ENCODE peak calls at places on chromosomes 13 and 19, in four cellular contexts. One of them, this sample, is unnamed.

GRCh38 chr19:34306213-34306661 is 51.9 kb downstream of the GARRE1 start:
- DNase-seq in HepG2: peak; percentile 88
- DNase-seq in K562: no peak
- DNase-seq in GM12878: no peak
- DNase-seq in this sample: no peak

GRCh38 chr13:28753208-28753892 is 34.6 kb upstream of the SLC46A3 start:
- DNase-seq in HepG2: peak; percentile 75
- DNase-seq in K562: no peak
- DNase-seq in GM12878: no peak
- DNase-seq in this sample: peak; percentile 24

GRCh38 chr19:40501599-40501998 is 34.8 kb downstream of the SPTBN4 start:
- DNase-seq in HepG2: no peak
- DNase-seq in K562: no peak
- DNase-seq in GM12878: no peak
- DNase-seq in this sample: no peak

GRCh38 chr13:75139291-75139690 is 342.7 kb downstream of the TBC1D4 start:
- DNase-seq in HepG2: no peak
- DNase-seq in GM12878: no peak
- DNase-seq in K562: no peak
- DNase-seq in this sample: no peak

GRCh38 chr13:44335463-44335862 is 38.2 kb upstream of the SERP2 start:
- DNase-seq in K562: no peak
- DNase-seq in GM12878: no peak
- DNase-seq in HepG2: no peak
- DNase-seq in this sample: no peak

GRCh38 chr13:71831716-71832115 is 35.3 kb downstream of the DACH1 start:
- DNase-seq in K562: no peak
- DNase-seq in HepG2: no peak
- DNase-seq in GM12878: no peak
- DNase-seq in this sample: peak; percentile 69

GRCh38 chr19:35736913-35737886 is 5.1 kb downstream of the IGFLR1 start:
- DNase-seq in HepG2: no peak
- DNase-seq in GM12878: no peak
- DNase-seq in K562: no peak
- DNase-seq in this sample: no peak

GRCh38 chr19:1904385-1905070 is 671 bp upstream of the ADAT3 start:
- DNase-seq in HepG2: no peak
- DNase-seq in K562: no peak
- DNase-seq in GM12878: peak; percentile 86
- DNase-seq in this sample: no peak

GRCh38 chr19:38251564-38252051 is 4.6 kb downstream of the PPP1R14A start:
- DNase-seq in K562: peak; percentile 21
- DNase-seq in GM12878: no peak
- DNase-seq in HepG2: no peak
- DNase-seq in this sample: no peak

GRCh38 chr19:38252935-38253691 is 3.1 kb downstream of the PPP1R14A start:
- DNase-seq in K562: peak; percentile 9
- DNase-seq in HepG2: no peak
- DNase-seq in GM12878: no peak
- DNase-seq in this sample: no peak

GRCh38 chr19:38250821-38251563 is 5.2 kb downstream of the PPP1R14A start:
- DNase-seq in K562: no peak
- DNase-seq in GM12878: no peak
- DNase-seq in HepG2: peak; percentile 82
- DNase-seq in this sample: no peak

GRCh38 chr19:38253788-38254187 is 2.4 kb downstream of the PPP1R14A start:
- DNase-seq in HepG2: no peak
- DNase-seq in GM12878: no peak
- DNase-seq in K562: peak; percentile 2
- DNase-seq in this sample: no peak

DNA sequence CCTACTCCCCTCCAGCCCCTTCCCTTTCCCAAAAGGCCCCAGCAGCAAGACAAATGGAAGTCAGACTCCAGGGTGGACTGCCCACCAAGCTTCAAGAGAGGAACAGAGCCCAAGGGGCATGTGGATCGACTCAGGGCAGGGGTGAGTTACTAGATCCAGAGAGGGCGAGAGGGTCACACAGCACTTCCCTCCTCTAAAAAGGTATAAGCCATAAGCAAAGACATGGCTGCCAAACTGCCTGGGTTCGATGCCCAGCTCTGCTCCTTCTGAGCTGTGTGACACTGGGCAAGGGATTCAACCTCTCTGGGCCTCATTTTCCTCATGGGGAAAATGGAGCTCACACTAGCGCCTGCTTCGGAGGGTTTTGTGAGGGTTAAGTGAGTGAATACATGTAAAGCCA is 3.8 kb downstream of the PPP1R14A start:
- DNase-seq in HepG2: no peak
- DNase-seq in GM12878: no peak
- DNase-seq in K562: peak; percentile 4
- DNase-seq in this sample: no peak
- TF ChIP-seq FOXM1 in HepG2: no peak
- TF ChIP-seq FOXM1 in GM12878: no peak
- TF ChIP-seq FOXM1 in K562: no peak
- TF ChIP-seq FOXM1 in this sample: no peak

GRCh38 chr13:42177189-42177588 is 94.8 kb upstream of the AKAP11 start:
- DNase-seq in K562: no peak
- DNase-seq in GM12878: no peak
- DNase-seq in HepG2: no peak
- DNase-seq in this sample: no peak

GRCh38 chr13:42176286-42176685 is 95.7 kb upstream of the AKAP11 start:
- DNase-seq in GM12878: no peak
- DNase-seq in K562: no peak
- DNase-seq in HepG2: no peak
- DNase-seq in this sample: no peak

DNA sequence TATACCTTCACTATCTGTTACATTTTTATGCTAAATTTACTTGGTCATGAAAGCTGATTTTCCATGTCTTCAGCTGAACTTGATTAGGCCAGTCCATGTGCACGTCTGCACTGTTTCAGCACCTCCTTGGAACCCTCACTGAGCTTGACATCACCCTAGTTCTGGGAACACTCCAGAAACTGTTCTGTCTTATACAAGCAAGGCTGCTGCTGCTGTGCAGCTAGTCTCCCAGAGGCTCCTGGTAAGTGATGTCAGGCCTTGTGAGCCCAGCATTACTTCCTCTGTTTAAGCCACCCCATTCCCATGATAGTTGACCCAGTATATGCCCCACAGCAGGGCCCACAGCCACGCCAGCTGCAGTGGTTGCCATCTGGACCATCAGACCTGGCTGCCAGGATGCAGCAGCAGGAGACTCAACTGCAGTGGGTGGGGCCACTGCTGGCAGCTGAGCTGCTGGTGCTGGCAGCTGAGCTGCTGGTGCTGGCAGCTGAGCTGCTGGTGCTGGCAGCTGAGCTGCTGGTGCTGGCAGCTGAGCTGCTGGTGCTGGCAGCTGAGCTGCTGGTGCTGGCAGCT is 90.5 kb upstream of the AKAP11 start:
- DNase-seq in K562: no peak
- DNase-seq in HepG2: no peak
- DNase-seq in GM12878: no peak
- DNase-seq in this sample: no peak
- TF ChIP-seq BHLHE40 in K562: no peak
- TF ChIP-seq BHLHE40 in HepG2: no peak
- TF ChIP-seq BHLHE40 in GM12878: no peak
- TF ChIP-seq BHLHE40 in this sample: no peak

GRCh38 chr13:113734099-113734825 is 24.8 kb upstream of the TMEM255B start:
- DNase-seq in K562: no peak
- DNase-seq in GM12878: no peak
- DNase-seq in HepG2: no peak
- DNase-seq in this sample: no peak

GRCh38 chr13:113736258-113736731 is 22.7 kb upstream of the TMEM255B start:
- DNase-seq in K562: no peak
- DNase-seq in GM12878: no peak
- DNase-seq in HepG2: peak; percentile 71
- DNase-seq in this sample: no peak

GRCh38 chr13:113735750-113736149 is 23.3 kb upstream of the TMEM255B start:
- DNase-seq in HepG2: no peak
- DNase-seq in K562: no peak
- DNase-seq in GM12878: no peak
- DNase-seq in this sample: no peak

GRCh38 chr13:113735194-113735593 is 23.8 kb upstream of the TMEM255B start:
- DNase-seq in K562: no peak
- DNase-seq in GM12878: no peak
- DNase-seq in HepG2: no peak
- DNase-seq in this sample: no peak

GRCh38 chr13:113734826-113735125 is 24.2 kb upstream of the TMEM255B start:
- DNase-seq in K562: no peak
- DNase-seq in HepG2: no peak
- DNase-seq in GM12878: no peak
- DNase-seq in this sample: no peak
- TF ChIP-seq FOXM1 in K562: no peak
- TF ChIP-seq FOXM1 in HepG2: no peak
- TF ChIP-seq FOXM1 in GM12878: no peak
- TF ChIP-seq FOXM1 in this sample: no peak

GRCh38 chr13:31111136-31111535 is 50.6 kb downstream of the HSPH1 start:
- DNase-seq in HepG2: no peak
- DNase-seq in K562: no peak
- DNase-seq in GM12878: no peak
- DNase-seq in this sample: no peak

GRCh38 chr13:31115616-31116015 is 46.1 kb downstream of the HSPH1 start:
- DNase-seq in HepG2: no peak
- DNase-seq in GM12878: no peak
- DNase-seq in K562: no peak
- DNase-seq in this sample: no peak

GRCh38 chr13:31110617-31111016 is 51.1 kb downstream of the HSPH1 start:
- DNase-seq in K562: no peak
- DNase-seq in GM12878: no peak
- DNase-seq in HepG2: no peak
- DNase-seq in this sample: no peak

GRCh38 chr13:31116224-31116623 is 45.5 kb downstream of the HSPH1 start:
- DNase-seq in HepG2: no peak
- DNase-seq in GM12878: no peak
- DNase-seq in K562: no peak
- DNase-seq in this sample: no peak

DNA sequence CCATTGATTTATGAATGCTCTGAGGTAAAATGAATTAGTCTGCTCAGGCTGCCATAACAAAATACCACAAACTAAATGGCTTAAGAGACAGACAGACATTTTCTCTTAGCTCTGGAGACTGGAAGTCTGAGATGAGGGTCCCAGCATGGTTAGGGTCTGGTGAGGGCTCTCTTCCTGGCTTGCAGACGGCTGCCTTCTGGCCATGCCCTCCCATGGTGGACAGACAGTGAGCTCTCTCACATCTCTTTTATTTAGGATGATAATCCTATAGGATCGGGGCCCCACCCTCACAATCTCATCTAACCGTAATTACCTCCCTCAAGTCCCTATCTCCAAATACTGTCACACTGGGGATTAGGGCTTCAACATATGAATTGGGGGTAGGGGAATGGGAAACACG is 47.1 kb downstream of the HSPH1 start:
- DNase-seq in GM12878: no peak
- DNase-seq in K562: no peak
- DNase-seq in HepG2: no peak
- DNase-seq in this sample: no peak
- TF ChIP-seq BHLHE40 in GM12878: no peak
- TF ChIP-seq BHLHE40 in K562: no peak
- TF ChIP-seq BHLHE40 in HepG2: no peak
- TF ChIP-seq BHLHE40 in this sample: no peak

DNA sequence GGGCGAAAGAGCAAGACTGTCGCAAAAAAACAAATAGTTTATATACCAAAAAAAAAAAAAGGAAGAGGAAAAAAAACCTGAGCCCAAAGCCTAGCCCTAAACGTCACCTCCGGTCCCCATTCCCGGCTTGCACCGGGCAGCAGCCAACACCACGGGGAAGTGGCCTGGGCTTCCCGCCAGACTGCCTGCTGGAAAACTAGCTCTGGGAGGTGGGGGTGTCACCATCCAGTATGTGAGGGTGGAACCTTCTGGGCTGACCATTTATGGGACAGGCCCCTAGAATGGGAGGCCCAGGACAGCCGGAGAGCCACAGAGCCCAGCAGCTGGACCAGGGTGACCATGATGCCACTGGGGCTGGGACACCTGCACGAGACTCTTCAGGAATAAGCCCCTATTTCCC is 37.3 kb downstream of the IL12RB1 start:
- DNase-seq in GM12878: no peak
- DNase-seq in HepG2: no peak
- DNase-seq in K562: no peak
- DNase-seq in this sample: no peak
- TF ChIP-seq FOXM1 in GM12878: no peak
- TF ChIP-seq FOXM1 in HepG2: no peak
- TF ChIP-seq FOXM1 in K562: no peak
- TF ChIP-seq FOXM1 in this sample: no peak

DNA sequence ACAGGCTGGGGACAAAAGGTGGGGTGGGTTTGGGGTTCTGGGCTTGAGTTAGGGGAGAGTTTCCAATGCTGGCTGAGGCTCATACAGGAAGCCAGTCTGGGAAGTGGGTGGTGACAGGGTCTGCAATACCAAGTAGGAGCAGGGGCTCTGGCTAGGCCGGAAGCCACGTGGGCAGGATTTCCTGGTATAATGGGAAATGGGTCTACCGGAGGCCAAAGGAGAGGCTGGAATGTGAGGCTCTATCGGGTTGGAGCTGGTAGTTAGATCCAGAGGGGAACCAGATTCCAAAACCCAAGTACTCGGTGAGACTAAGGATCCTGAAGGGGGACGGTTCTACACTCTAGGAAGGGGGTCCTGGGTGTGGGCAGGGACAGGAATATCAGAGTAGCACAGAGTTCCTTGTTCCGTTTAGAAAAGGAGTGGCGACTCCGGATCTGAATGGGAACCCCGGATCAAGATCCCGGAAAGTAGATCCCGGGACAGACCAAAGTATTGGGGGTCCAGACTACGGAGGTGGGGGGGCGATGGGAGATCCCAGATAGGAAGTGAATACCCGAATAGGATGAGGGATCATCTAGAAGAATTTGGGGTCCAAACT is 802 bp downstream of the CDC37 start:
- DNase-seq in HepG2: peak; percentile 64
- DNase-seq in GM12878: no peak
- DNase-seq in K562: peak; percentile 36
- DNase-seq in this sample: no peak
- TF ChIP-seq BHLHE40 in HepG2: no peak
- TF ChIP-seq BHLHE40 in GM12878: no peak
- TF ChIP-seq BHLHE40 in K562: no peak
- TF ChIP-seq BHLHE40 in this sample: no peak

GRCh38 chr19:42555801-42556200 is 27.5 kb upstream of the CEACAM1 start:
- DNase-seq in GM12878: no peak
- DNase-seq in HepG2: no peak
- DNase-seq in K562: no peak
- DNase-seq in this sample: no peak

GRCh38 chr19:42554046-42554575 is 25.8 kb upstream of the CEACAM1 start:
- DNase-seq in GM12878: no peak
- DNase-seq in HepG2: no peak
- DNase-seq in K562: no peak
- DNase-seq in this sample: no peak

GRCh38 chr19:42553292-42554045 is 25.2 kb upstream of the CEACAM1 start:
- DNase-seq in GM12878: no peak
- DNase-seq in K562: no peak
- DNase-seq in HepG2: peak; percentile 40
- DNase-seq in this sample: no peak

GRCh38 chr19:42552086-42553065 is 24.1 kb upstream of the CEACAM1 start:
- DNase-seq in K562: no peak
- DNase-seq in GM12878: no peak
- DNase-seq in HepG2: no peak
- DNase-seq in this sample: no peak

GRCh38 chr19:42555317-42555716 is 27.0 kb upstream of the CEACAM1 start:
- DNase-seq in HepG2: no peak
- DNase-seq in GM12878: no peak
- DNase-seq in K562: no peak
- DNase-seq in this sample: no peak
- TF ChIP-seq FOXM1 in HepG2: no peak
- TF ChIP-seq FOXM1 in GM12878: no peak
- TF ChIP-seq FOXM1 in K562: no peak
- TF ChIP-seq FOXM1 in this sample: no peak

This sample was measured in HEK293T.